ENCODE peak calls at places on chromosomes 3 and 15, in six cellular contexts. Z is HL-60, V is hepatocyte, N is transverse colon, X is breast epithelium, C is right atrium auricular region. F is an unnamed sample.
A peak's percentile ranks its signal among the peaks of the same experiment; 100 is the strongest.

GRCh38 chr15:89898628-89899302 is 5.0 kb upstream of the AP3S2 start:
- DNase-seq in Z (peak; percentile 55), V (peak; percentile 69), N (peak; percentile 53), X (no peak), C (no peak), F (no peak)

GRCh38 chr15:71754660-71755059 is 55.7 kb upstream of the NR2E3 start:
- DNase-seq in Z (no peak), V (no peak), N (no peak), X (no peak), C (no peak), F (no peak)

GRCh38 chr15:99566157-99566900 is 545 bp downstream of the MEF2A start:
- DNase-seq in Z (no peak), V (peak; percentile 62), N (peak; percentile 41), X (no peak), C (no peak), F (peak; percentile 25)

GRCh38 chr15:74421302-74422245 is 12.2 kb downstream of the SEMA7A start:
- DNase-seq in Z (no peak), V (no peak), N (no peak), X (no peak), C (no peak), F (peak; percentile 88)

GRCh38 chr15:77620297-77620696 is 12.4 kb downstream of the LINGO1 start:
- DNase-seq in Z (no peak), V (no peak), N (no peak), X (no peak), C (no peak), F (no peak)

GRCh38 chr3:129975332-129976090 is 991 bp downstream of the TRH start:
- DNase-seq in Z (peak; percentile 37), V (peak; percentile 26), N (peak; percentile 10), X (no peak), C (no peak), F (no peak)

GRCh38 chr15:71807691-71808091 is 2.7 kb upstream of the NR2E3 start:
- DNase-seq in Z (no peak), V (no peak), N (no peak), X (no peak), C (no peak), F (no peak)

GRCh38 chr3:188106898-188107684 is 46.9 kb upstream of the LPP start:
- DNase-seq in Z (no peak), V (no peak), N (no peak), X (no peak), C (no peak), F (no peak)

GRCh38 chr3:156174229-156174847 is 54.0 kb downstream of the KCNAB1 start:
- DNase-seq in Z (no peak), V (peak; percentile 34), N (no peak), X (no peak), C (no peak), F (peak; percentile 4)

GRCh38 chr15:72068826-72069225 is 49.1 kb downstream of the MYO9A start:
- DNase-seq in Z (no peak), V (no peak), N (no peak), X (no peak), C (no peak), F (no peak)

GRCh38 chr15:48722764-48723661 is 77.5 kb upstream of the FBN1 start:
- DNase-seq in Z (no peak), V (no peak), N (no peak), X (no peak), C (no peak), F (no peak)

GRCh38 chr3:38116471-38117162 is 20.3 kb downstream of the ACAA1 start:
- DNase-seq in Z (no peak), V (no peak), N (peak; percentile 35), X (no peak), C (no peak), F (no peak)

GRCh38 chr3:49867871-49868321 is 1.8 kb downstream of the CAMKV start:
- DNase-seq in Z (peak; percentile 35), V (peak; percentile 74), N (no peak), X (no peak), C (no peak), F (no peak)

GRCh38 chr3:28050895-28051294 is 190.5 kb upstream of the CMC1 start:
- DNase-seq in Z (peak; percentile 80), V (peak; percentile 82), N (peak; percentile 21), X (no peak), C (no peak), F (no peak)

GRCh38 chr3:176814252-176814651 is 383.0 kb downstream of the TBL1XR1 start:
- DNase-seq in Z (no peak), V (peak; percentile 81), N (peak; percentile 61), X (no peak), C (peak; percentile 59), F (peak; percentile 35)

GRCh38 chr15:69713726-69714559 is 261.3 kb downstream of the RPLP1 start:
- DNase-seq in Z (no peak), V (no peak), N (peak; percentile 42), X (no peak), C (no peak), F (no peak)

GRCh38 chr15:64905119-64905831 is 6.4 kb upstream of the ANKDD1A start:
- DNase-seq in Z (no peak), V (peak; percentile 86), N (peak; percentile 79), X (no peak), C (peak; percentile 76), F (peak; percentile 59)

GRCh38 chr15:56894601-56895000 is 23.8 kb upstream of the TCF12 start:
- DNase-seq in Z (no peak), V (no peak), N (no peak), X (no peak), C (no peak), F (no peak)

GRCh38 chr3:122793568-122794416 is at the start of gene HSPBAP1:
- DNase-seq in Z (peak; percentile 92), V (peak; percentile 94), N (peak; percentile 96), X (peak; percentile 92), C (peak; percentile 97), F (no peak)

GRCh38 chr3:163929253-163929652 is 1149.0 kb downstream of the SI start:
- DNase-seq in Z (no peak), V (no peak), N (no peak), X (no peak), C (no peak), F (no peak)

GRCh38 chr3:73255609-73256029 is 194.2 kb downstream of the EBLN2 start:
- DNase-seq in Z (no peak), V (peak; percentile 75), N (peak; percentile 60), X (no peak), C (no peak), F (no peak)

GRCh38 chr15:45022871-45023658 is at the start of gene SORD:
- DNase-seq in Z (peak; percentile 82), V (peak; percentile 98), N (peak; percentile 96), X (peak; percentile 79), C (peak; percentile 80), F (peak; percentile 92)

GRCh38 chr3:41997702-41998551 is 36.0 kb upstream of the ULK4 start:
- DNase-seq in Z (no peak), V (no peak), N (no peak), X (no peak), C (no peak), F (no peak)

DNA sequence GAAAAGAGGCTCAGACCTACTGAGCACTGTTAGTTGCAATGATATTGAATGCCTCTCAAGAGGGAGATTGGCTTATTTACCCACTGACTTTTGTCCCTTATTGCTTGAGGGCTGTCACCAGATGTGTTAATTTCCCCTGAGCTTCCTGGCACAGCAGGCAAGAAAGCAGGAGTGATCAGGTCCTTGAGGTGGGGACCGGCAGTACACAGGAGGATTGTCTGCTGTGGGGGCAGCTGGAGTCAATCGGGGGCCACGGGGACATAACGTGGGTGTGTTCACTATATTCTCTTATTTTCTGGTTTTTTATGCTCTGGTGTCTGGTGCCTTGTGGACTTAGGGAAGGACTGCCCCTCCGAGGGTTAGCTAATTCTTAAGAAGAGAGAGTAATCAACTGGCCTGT is 44.7 kb downstream of the GASK1A start:
- DNase-seq in Z (no peak), V (no peak), N (no peak), X (no peak), C (no peak), F (no peak)
- H3K27ac ChIP-seq in Z (peak overlapping the region; percentile 46), V (no peak overlapping the region), N (no peak overlapping the region), X (no peak overlapping the region), C (no peak overlapping the region), F (no peak overlapping the region)

GRCh38 chr3:30343067-30343831 is 263.2 kb upstream of the TGFBR2 start:
- DNase-seq in Z (no peak), V (no peak), N (no peak), X (no peak), C (no peak), F (no peak)

GRCh38 chr3:30342319-30343060 is 263.9 kb upstream of the TGFBR2 start:
- DNase-seq in Z (no peak), V (peak; percentile 77), N (no peak), X (peak; percentile 51), C (peak; percentile 77), F (no peak)

GRCh38 chr3:30341851-30342250 is 264.6 kb upstream of the TGFBR2 start:
- DNase-seq in Z (no peak), V (no peak), N (no peak), X (no peak), C (no peak), F (no peak)

GRCh38 chr3:30344288-30344687 is 262.1 kb upstream of the TGFBR2 start:
- DNase-seq in Z (no peak), V (peak; percentile 18), N (no peak), X (no peak), C (no peak), F (no peak)

DNA sequence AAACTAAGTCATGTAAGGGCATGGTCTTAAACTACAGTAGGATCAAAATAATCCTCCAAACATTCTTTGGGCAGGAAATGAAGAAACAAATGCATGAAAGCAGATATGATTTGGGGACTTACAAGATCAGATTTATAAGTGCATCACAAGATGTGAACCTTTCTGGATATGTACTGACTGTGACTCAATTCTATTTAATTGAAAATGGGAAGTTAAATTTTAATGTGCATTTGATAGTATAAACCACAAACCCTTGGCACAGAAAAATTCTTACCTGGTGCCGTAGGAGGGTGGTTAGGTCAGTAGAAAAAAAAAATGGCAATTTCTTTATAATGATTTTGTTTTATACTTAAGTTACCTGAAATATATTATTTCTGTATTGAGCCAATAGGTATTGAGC is 262.5 kb upstream of the TGFBR2 start:
- DNase-seq in Z (no peak), V (no peak), N (no peak), X (no peak), C (no peak), F (no peak)
- H3K27ac ChIP-seq in Z (no peak overlapping the region), V (no peak overlapping the region), N (peak overlapping the region; percentile 52), X (no peak overlapping the region), C (no peak overlapping the region), F (no peak overlapping the region)

GRCh38 chr15:33859992-33860545 is 108.2 kb upstream of the CHRM5 start:
- DNase-seq in Z (no peak), V (no peak), N (no peak), X (no peak), C (no peak), F (no peak)
- H3K27ac ChIP-seq in Z (no peak overlapping the region), V (no peak overlapping the region), N (no peak overlapping the region), X (no peak overlapping the region), C (no peak overlapping the region), F (no peak overlapping the region)

DNA sequence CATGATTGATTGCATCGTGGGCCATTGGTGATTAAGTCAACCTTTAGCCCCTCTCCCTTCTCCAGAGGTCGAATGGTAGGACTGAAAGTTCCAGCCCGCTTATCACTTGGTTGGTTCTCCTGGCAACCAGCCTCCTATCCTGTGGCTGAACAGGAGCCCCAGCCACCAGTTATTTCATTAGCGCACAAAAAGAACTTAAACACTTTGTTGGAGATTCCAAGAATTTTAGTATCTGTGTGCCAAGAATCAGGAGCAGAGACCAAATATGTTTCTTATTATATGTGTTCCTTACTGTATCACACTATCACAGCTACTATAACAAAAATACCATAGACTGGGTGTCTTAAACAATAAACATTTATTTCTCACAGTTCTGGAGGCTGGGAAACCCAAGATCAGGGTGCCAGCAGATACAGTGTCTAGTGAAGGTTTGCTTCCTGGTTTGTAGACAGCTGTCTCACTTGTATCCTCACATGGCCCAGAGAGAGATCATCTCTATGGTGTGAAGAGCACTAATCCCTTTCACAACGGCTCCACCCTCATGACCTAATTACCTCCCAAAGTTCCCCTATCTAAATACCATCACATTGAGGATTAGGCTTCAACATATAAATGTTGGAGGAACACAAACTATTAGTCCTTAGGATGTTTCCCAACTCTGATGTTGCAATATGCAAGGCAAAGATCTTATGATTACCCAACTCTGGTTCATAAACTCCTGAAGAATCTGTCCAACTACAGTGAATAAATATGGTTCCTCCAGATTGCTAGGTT is 30.5 kb upstream of the APH1B start:
- DNase-seq in Z (peak; percentile 95), V (peak; percentile 55), N (no peak), X (no peak), C (no peak), F (no peak)
- H3K27ac ChIP-seq in Z (peak overlapping the region; percentile 21), V (peak overlapping the region; percentile 70), N (peak overlapping the region; percentile 19), X (peak overlapping the region; percentile 33), C (peak overlapping the region; percentile 0), F (no peak overlapping the region)

F was measured in substantia nigra.